ENCODE peak calls at places on chromosomes 13 and 19, in six cellular contexts. Q is mesendoderm; L is CD8-positive, alpha-beta T cell; H is neural progenitor cell; R is Karpas-422; N is adrenal gland. A is an unnamed sample. For H3K4me1 and H3K27me3, the result is how much of the 10 kb centered on the place peaks cover.

GRCh38 chr13:57568865-57569264 is 62.7 kb upstream of the PCDH17 start:
- DNase-seq in Q (no peak), L (no peak), H (no peak), R (no peak), N (no peak), A (no peak)

GRCh38 chr13:97367427-97367826 is 66.5 kb upstream of the RAP2A start:
- DNase-seq in Q (peak), L (no peak), H (peak), R (no peak), N (peak), A (peak)

GRCh38 chr13:47890146-47890814 is 110.8 kb downstream of the SUCLA2 start:
- DNase-seq in Q (no peak), L (no peak), H (no peak), R (no peak), N (no peak), A (no peak)

GRCh38 chr19:58227964-58228583 is 640 bp upstream of the ZNF544 start:
- DNase-seq in Q (peak), L (no peak), H (peak), R (peak), N (no peak), A (peak)

GRCh38 chr19:54312436-54313362 is at the start of gene LILRA5:
- DNase-seq in Q (no peak), L (no peak), H (no peak), R (peak), N (no peak), A (no peak)

GRCh38 chr13:28611021-28611420 is 47.9 kb upstream of the POMP start:
- DNase-seq in Q (no peak), L (no peak), H (no peak), R (no peak), N (no peak), A (no peak)

GRCh38 chr19:38729653-38730469 is 14.4 kb downstream of the CAPN12 start:
- DNase-seq in Q (peak), L (peak), H (peak), R (peak), N (peak), A (peak)

GRCh38 chr13:87661471-87661870 is 9.7 kb upstream of the SLITRK5 start:
- DNase-seq in Q (no peak), L (no peak), H (no peak), R (no peak), N (no peak), A (peak)

GRCh38 chr13:109276261-109276660 is 510.1 kb downstream of the IRS2 start:
- DNase-seq in Q (no peak), L (no peak), H (no peak), R (peak), N (no peak), A (no peak)
- H3K4me1 ChIP-seq in Q (under half), L (under half), H (half or more), R (under half), N (under half), A (under half)

DNA sequence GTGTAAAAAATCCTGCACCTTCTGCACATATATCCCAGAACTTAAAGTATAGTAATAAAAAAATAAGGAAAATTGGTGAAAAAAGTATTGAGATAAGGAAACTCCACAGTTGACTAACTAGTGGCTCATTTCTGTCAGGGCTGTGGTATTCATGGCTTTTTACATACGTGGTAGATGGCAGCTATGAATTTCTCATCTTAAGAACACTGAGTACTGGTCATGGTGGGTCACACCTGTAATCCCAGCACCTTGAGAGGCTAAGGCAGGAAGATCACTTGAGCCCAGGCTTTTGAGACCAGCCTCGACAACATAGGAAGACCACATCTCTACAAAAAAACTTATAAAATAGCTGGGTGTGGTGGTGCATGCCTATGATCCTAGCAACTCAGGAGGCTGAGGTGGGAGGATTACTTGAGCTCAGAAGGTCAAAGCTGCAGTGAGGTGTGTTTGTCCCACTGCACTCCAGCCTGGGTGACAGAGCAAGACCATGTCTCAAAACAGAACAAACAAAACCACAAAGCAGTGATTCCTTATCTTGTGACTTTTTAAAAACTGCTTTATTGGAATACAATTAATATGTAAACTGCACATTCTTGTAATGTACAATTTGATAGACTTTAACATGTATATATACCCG is 16.8 kb downstream of the SLAIN1 start:
- DNase-seq in Q (no peak), L (no peak), H (no peak), R (no peak), N (no peak), A (no peak)
- H3K27me3 ChIP-seq in Q (under half), L (under half), H (under half), R (under half), N (under half), A (under half)

GRCh38 chr19:39745645-39746044 is 7.8 kb upstream of the CLC start:
- DNase-seq in Q (no peak), L (no peak), H (no peak), R (no peak), N (no peak), A (no peak)
- H3K4me3 ChIP-seq in Q (no peak), L (no peak), H (no peak), R (no peak), N (no peak), A (no peak)

DNA sequence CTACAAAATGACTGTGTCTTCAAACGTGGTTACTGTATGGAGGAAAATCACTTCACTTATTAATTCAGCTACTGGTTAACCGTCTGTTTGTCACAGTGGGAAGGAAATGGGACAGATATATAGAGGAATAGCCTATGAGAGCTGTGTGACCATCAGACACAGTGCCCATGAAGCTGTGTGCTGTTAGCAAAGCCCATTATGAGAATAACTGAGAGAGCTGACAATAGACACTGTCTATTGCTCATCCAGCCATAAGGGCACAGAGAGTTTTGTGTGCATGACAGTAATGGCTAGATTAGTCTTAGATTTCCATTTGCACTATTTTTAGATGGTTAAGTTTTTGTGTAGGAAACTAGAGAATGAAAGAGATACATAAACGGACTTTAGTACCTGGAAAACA is 64.1 kb upstream of the POSTN start:
- DNase-seq in Q (no peak), L (no peak), H (no peak), R (no peak), N (no peak), A (no peak)
- H3K4me1 ChIP-seq in Q (under half), L (under half), H (under half), R (under half), N (under half), A (under half)

GRCh38 chr19:11763117-11763516 is 3.7 kb upstream of the ZNF441 start:
- DNase-seq in Q (no peak), L (no peak), H (no peak), R (no peak), N (no peak), A (no peak)
- H3K27me3 ChIP-seq in Q (under half), L (under half), H (under half), R (under half), N (under half), A (under half)

GRCh38 chr13:18947376-18947977 is 234.1 kb downstream of the TUBA3C start:
- DNase-seq in Q (no peak), L (no peak), H (no peak), R (no peak), N (no peak), A (no peak)
- H3K4me3 ChIP-seq in Q (no peak), L (no peak), H (no peak), R (no peak), N (no peak), A (no peak)

DNA sequence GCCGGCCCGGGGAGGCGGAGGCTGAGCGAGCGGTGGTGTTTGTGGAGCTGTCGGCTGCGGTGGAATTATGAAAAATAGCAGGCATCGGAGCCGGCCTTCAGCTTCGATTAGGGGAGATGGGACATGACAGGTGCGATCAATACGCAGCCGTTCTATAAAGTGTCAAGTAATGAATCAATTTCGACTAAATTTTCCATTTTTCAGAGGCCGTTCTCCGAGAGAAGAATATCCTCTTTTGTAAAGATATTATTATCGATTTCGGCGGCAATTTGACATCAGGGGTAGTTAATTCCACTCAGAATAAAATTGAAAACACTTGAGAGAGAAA is 4.8 kb upstream of the ERFL start:
- DNase-seq in Q (no peak), L (no peak), H (no peak), R (no peak), N (no peak), A (no peak)
- H3K4me1 ChIP-seq in Q (under half), L (half or more), H (under half), R (half or more), N (under half), A (under half)